ENCODE peak calls at places on chromosomes 4 and X, in nine cellular contexts. U, E, G, J, D, S, T, L and H are unnamed samples. For H3K9me3, the result is how much of the 10 kb centered on the place peaks cover.

GRCh38 chr4:127965803-127966175 is 583 bp downstream of the ABHD18 start:
- DNase-seq in U (peak), D (peak), L (peak), J (peak), S (peak), G (peak), T (peak), E (no peak), H (peak)

GRCh38 chrX:79557212-79557611 is 190.1 kb upstream of the ITM2A start:
- DNase-seq in T (no peak), E (no peak), U (no peak), J (no peak), L (no peak), D (no peak), G (no peak), S (no peak), H (no peak)

GRCh38 chr4:2689825-2690700 is 66.1 kb downstream of the TNIP2 start:
- DNase-seq in J (no peak), E (no peak), L (no peak), G (peak), S (peak), D (no peak), T (no peak), U (no peak), H (no peak)

GRCh38 chrX:11319689-11320302 is 26.6 kb downstream of the AMELX start:
- DNase-seq in S (no peak), G (no peak), T (no peak), J (no peak), D (peak), U (no peak), E (no peak), L (no peak), H (no peak)

GRCh38 chr4:125780159-125780558 is 465.4 kb downstream of the FAT4 start:
- DNase-seq in D (peak), G (no peak), T (no peak), J (no peak), E (no peak), U (no peak), S (no peak), L (no peak), H (no peak)

GRCh38 chr4:6143603-6144181 is 56.7 kb downstream of the JAKMIP1 start:
- DNase-seq in J (no peak), U (no peak), T (no peak), S (no peak), L (no peak), D (no peak), G (no peak), E (no peak), H (no peak)

GRCh38 chrX:27728291-27728690 is 79.5 kb upstream of the MAGEB10 start:
- DNase-seq in L (no peak), E (no peak), G (no peak), S (no peak), U (peak), T (no peak), J (no peak), D (no peak), H (no peak)

GRCh38 chr4:125642645-125643044 is 327.9 kb downstream of the FAT4 start:
- DNase-seq in D (no peak), T (no peak), U (no peak), S (no peak), L (no peak), J (no peak), G (no peak), E (no peak), H (no peak)

GRCh38 chrX:36480441-36480990 is 527.6 kb upstream of the FAM47C start:
- DNase-seq in E (no peak), L (no peak), T (no peak), D (no peak), G (no peak), S (no peak), J (no peak), U (no peak), H (no peak)

GRCh38 chr4:8540586-8540985 is 39.6 kb upstream of the GPR78 start:
- DNase-seq in E (no peak), G (no peak), D (no peak), L (no peak), J (no peak), U (no peak), T (no peak), S (no peak), H (no peak)

GRCh38 chr4:7774301-7775019 is 165.2 kb downstream of the AFAP1 start:
- DNase-seq in U (no peak), J (no peak), T (no peak), D (no peak), G (no peak), L (no peak), E (no peak), S (no peak), H (no peak)

GRCh38 chrX:68945081-68945602 is 116.3 kb downstream of the EFNB1 start:
- DNase-seq in L (no peak), J (no peak), S (no peak), G (no peak), U (no peak), T (no peak), E (peak), D (no peak), H (no peak)

GRCh38 chrX:34381241-34381640 is 249.1 kb upstream of the FAM47A start:
- DNase-seq in J (no peak), G (no peak), U (no peak), T (no peak), E (no peak), S (no peak), D (no peak), L (no peak), H (no peak)

GRCh38 chrX:46117234-46117633 is 428.0 kb downstream of the ZNF674 start:
- DNase-seq in T (no peak), G (no peak), J (no peak), S (no peak), U (no peak), E (no peak), D (no peak), L (peak), H (no peak)

GRCh38 chr4:6049972-6050371 is 31.7 kb upstream of the C4orf50 start:
- DNase-seq in S (no peak), L (no peak), J (no peak), T (no peak), G (no peak), E (no peak), U (no peak), D (peak), H (no peak)

GRCh38 chrX:147602297-147602696 is 309.4 kb upstream of the FMR1 start:
- DNase-seq in U (peak), J (no peak), L (no peak), D (peak), S (no peak), G (no peak), E (no peak), T (no peak), H (no peak)

GRCh38 chr4:44150091-44150576 is 298.5 kb downstream of the KCTD8 start:
- DNase-seq in E (no peak), L (no peak), J (peak), T (no peak), S (no peak), G (no peak), U (no peak), D (no peak), H (no peak)

DNA sequence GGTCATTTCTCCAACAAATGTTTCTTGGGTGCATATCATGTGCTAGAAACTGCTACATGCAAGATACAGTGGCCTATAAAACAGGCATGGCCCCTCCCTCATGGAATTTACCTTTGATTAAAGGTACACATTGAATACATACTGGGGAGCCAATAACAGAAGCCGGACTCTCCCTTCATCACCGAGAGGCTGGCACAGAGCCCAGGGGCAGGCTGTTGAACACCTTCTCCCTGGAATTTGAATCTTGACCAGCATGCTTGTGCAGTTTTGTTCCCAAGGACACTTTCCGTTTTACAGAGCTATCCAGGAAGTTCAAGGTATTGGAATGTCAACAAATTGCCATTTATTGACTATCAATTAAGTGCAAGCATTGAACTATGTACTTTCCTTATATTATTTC is 33.2 kb downstream of the PPARGC1A start:
- DNase-seq in T (peak), J (peak), S (peak), E (no peak), U (no peak), L (peak), D (no peak), G (no peak), H (peak)
- H3K27ac ChIP-seq in T (peak), J (peak), S (no peak), E (peak), U (no peak), L (peak), D (no peak), G (no peak), H (peak)

GRCh38 chr4:602559-602942 is 22.8 kb upstream of the PDE6B start:
- DNase-seq in L (no peak), J (peak), G (peak), D (peak), S (peak), E (no peak), U (peak), T (peak), H (peak)

GRCh38 chr4:600850-601515 is 24.4 kb upstream of the PDE6B start:
- DNase-seq in L (no peak), D (peak), J (no peak), E (no peak), U (no peak), G (no peak), S (no peak), T (no peak), H (no peak)

GRCh38 chr4:605702-606425 is 19.5 kb upstream of the PDE6B start:
- DNase-seq in E (no peak), L (no peak), D (no peak), U (no peak), S (no peak), G (no peak), J (no peak), T (peak), H (no peak)

GRCh38 chr4:601612-602558 is 23.5 kb upstream of the PDE6B start:
- DNase-seq in E (no peak), J (no peak), D (no peak), U (no peak), G (no peak), L (no peak), T (no peak), S (no peak), H (no peak)

GRCh38 chr4:604131-604530 is 21.2 kb upstream of the PDE6B start:
- DNase-seq in E (no peak), T (no peak), J (no peak), G (no peak), U (no peak), S (peak), D (no peak), L (no peak), H (peak)
- H3K9me3 ChIP-seq in E (under half), T (under half), J (under half), G (under half), U (under half), S (under half), D (under half), L (under half), H (under half)

GRCh38 chr4:181258569-181258968 is 984.6 kb upstream of the TENM3 start:
- DNase-seq in J (no peak), G (no peak), T (no peak), U (no peak), L (no peak), D (no peak), E (no peak), S (no peak), H (no peak)
- H3K27ac ChIP-seq in J (no peak), G (no peak), T (no peak), U (no peak), L (no peak), D (no peak), E (no peak), S (no peak), H (no peak)

GRCh38 chrX:154048398-154048797 is 28.7 kb upstream of the IRAK1 start:
- DNase-seq in D (no peak), S (no peak), T (no peak), E (no peak), J (no peak), U (no peak), L (no peak), G (no peak), H (no peak)
- H3K9me3 ChIP-seq in D (under half), S (under half), T (under half), E (under half), J (under half), U (under half), L (under half), G (under half), H (under half)

GRCh38 chr4:185883591-185883990 is 71.6 kb upstream of the SORBS2 start:
- DNase-seq in E (no peak), D (no peak), S (no peak), U (no peak), J (no peak), T (no peak), G (no peak), L (no peak), H (no peak)

GRCh38 chr4:185878633-185879032 is 66.6 kb upstream of the SORBS2 start:
- DNase-seq in U (no peak), T (no peak), S (no peak), J (no peak), L (peak), G (no peak), E (no peak), D (no peak), H (no peak)

GRCh38 chr4:185879666-185880312 is 67.8 kb upstream of the SORBS2 start:
- DNase-seq in T (no peak), J (no peak), U (no peak), G (no peak), E (no peak), D (no peak), L (no peak), S (no peak), H (no peak)

GRCh38 chr4:185881427-185881826 is 69.4 kb upstream of the SORBS2 start:
- DNase-seq in T (no peak), S (no peak), E (no peak), L (no peak), U (no peak), J (no peak), D (peak), G (no peak), H (no peak)

DNA sequence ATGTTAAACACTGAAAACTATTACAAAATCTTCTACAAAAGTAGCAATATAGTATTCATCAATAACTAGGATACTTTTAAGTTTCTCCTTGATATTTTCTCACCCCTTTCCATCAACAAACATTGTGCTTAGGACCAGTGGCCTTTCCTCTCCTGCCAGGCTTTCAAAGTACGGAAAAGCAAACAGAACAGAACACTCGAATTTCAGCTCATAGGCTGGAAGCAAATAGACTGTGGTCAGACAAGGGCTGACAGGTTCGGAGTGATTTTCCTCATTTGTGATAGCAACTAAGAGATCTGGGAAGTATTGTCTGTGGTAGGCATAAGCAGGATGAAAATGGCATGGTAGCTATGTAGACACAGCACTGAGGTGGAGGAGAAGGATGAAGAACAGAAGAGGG is 68.6 kb upstream of the SORBS2 start:
- DNase-seq in L (no peak), D (no peak), T (no peak), G (no peak), J (peak), S (no peak), U (peak), E (no peak), H (no peak)
- H3K27ac ChIP-seq in L (no peak), D (no peak), T (peak), G (no peak), J (no peak), S (no peak), U (no peak), E (no peak), H (no peak)

GRCh38 chrX:44918722-44919121 is 45.7 kb downstream of the KDM6A start:
- DNase-seq in J (no peak), G (no peak), E (no peak), S (no peak), L (no peak), U (no peak), D (no peak), T (no peak), H (no peak)

GRCh38 chrX:44914532-44915198 is 41.7 kb downstream of the KDM6A start:
- DNase-seq in U (no peak), S (no peak), E (no peak), L (no peak), J (no peak), G (no peak), D (peak), T (no peak), H (no peak)

GRCh38 chrX:44908838-44909237 is 35.9 kb downstream of the KDM6A start:
- DNase-seq in D (no peak), J (no peak), T (no peak), E (no peak), S (no peak), U (no peak), L (no peak), G (no peak), H (no peak)

GRCh38 chrX:44915361-44915868 is 42.4 kb downstream of the KDM6A start:
- DNase-seq in D (no peak), U (no peak), L (no peak), E (no peak), T (no peak), J (peak), S (no peak), G (no peak), H (no peak)

GRCh38 chrX:44913656-44914531 is 40.9 kb downstream of the KDM6A start:
- DNase-seq in L (no peak), T (no peak), D (no peak), S (no peak), U (no peak), G (no peak), J (no peak), E (no peak), H (peak)
- H3K9me3 ChIP-seq in L (under half), T (under half), D (under half), S (under half), U (under half), G (under half), J (under half), E (under half), H (under half)

DNA sequence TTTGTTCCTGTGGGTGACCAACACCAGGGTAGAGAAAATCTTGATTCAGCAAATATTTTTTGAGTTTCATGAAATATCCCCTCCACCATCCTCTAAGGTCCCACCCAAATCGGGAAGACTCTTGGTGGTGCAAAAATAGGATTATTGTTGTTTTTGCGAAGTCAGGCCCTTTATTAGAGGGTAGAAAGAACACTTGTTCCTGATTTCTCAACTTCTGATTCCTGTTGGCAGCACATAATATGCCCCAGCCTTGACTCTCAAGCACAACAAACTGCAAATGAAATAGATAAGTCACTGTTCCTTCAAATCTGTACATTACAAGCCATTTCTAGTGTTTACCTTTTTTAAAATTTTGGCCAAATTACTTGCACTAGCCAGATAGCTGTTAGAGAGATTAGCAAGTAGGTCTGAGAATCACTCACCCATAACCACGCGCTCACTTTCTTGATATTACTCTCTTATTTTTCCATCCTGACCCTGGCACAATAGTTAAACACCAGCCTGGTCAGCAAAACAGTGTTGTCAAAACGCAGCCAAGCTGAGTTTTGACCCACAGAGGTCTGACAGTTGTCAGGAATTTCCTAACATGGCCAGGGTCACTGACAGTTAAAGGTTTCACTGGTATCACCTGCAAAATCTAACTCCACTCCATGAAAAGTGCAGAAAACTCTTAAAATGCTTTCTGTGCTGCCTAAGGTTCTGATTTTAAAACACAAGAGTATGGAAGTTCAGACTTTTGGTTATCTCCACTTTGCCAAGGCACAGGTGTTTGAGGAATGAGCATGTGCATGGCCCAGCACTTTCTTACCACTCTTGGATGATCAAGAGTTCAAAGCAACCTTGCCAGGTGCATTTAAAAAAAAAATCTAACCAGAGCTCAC is 69.8 kb downstream of the RBM47 start:
- DNase-seq in J (no peak), E (no peak), U (no peak), D (no peak), L (no peak), G (no peak), T (no peak), S (no peak), H (no peak)
- H3K27ac ChIP-seq in J (no peak), E (peak), U (peak), D (no peak), L (peak), G (no peak), T (peak), S (no peak), H (no peak)

DNA sequence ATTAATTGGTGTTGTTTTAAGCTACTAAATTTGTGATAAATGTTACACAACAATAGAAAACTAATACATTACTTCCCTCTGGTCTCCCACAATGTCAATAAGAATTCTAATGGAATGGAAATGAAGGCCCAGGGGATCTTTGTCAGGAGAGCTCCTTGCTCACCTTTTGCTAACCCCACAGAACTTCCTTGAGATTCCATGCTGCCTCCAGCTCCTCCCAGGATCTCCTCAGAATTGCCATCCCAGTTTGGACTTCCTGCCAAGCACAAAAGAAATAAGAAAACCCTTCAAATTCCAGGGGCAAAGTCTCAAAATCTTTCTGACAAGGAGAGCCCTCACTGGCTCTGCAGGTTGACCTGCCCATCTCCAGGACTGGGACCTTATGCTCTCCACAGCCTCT is 43.2 kb downstream of the ITIH6 start:
- DNase-seq in J (no peak), E (no peak), L (no peak), D (no peak), G (no peak), S (no peak), T (no peak), U (no peak), H (no peak)
- H3K9me3 ChIP-seq in J (under half), E (under half), L (under half), D (under half), G (under half), S (under half), T (under half), U (under half), H (under half)

DNA sequence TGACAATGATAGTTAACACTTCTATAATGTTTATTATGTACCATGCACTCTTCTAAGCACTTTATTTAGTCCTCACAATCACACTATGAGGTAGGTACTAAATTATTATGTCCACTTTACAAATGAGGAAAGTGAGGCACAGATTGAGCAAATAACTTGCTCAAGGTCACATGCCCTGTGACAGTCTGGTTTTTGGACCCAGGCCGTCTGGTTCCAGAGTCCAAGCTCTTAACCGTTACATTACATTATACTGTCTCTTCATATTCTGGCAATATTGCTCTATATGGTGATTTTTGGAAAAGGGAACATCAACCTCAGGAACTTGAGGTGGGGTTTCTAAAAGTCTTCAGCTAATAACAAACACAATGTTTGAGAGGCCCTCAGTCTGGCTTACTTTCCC is 12.8 kb downstream of the SYTL4 start:
- DNase-seq in J (no peak), S (no peak), E (no peak), U (no peak), G (no peak), L (no peak), D (no peak), T (no peak), H (no peak)
- H3K27ac ChIP-seq in J (no peak), S (no peak), E (no peak), U (no peak), G (no peak), L (no peak), D (no peak), T (no peak), H (no peak)